ENCODE peak calls at places on chromosomes 2 and 18, in four cellular contexts. One of them, this sample, is unnamed.

GRCh38 chr18:3058328-3059191 is 45.6 kb upstream of the LPIN2 start:
- DNase-seq in SIG-M5: no peak
- DNase-seq in bronchial epithelial cell: peak
- DNase-seq in coronary artery: no peak
- DNase-seq in this sample: peak

GRCh38 chr2:105375001-105375561 is 23.8 kb downstream of the FHL2 start:
- DNase-seq in SIG-M5: no peak
- DNase-seq in coronary artery: no peak
- DNase-seq in bronchial epithelial cell: no peak
- DNase-seq in this sample: no peak

GRCh38 chr2:236657801-236658200 is 88.2 kb downstream of the ACKR3 start:
- DNase-seq in coronary artery: peak
- DNase-seq in bronchial epithelial cell: no peak
- DNase-seq in SIG-M5: no peak
- DNase-seq in this sample: peak

GRCh38 chr2:72940786-72941185 is 23.5 kb downstream of the EMX1 start:
- DNase-seq in coronary artery: no peak
- DNase-seq in bronchial epithelial cell: no peak
- DNase-seq in SIG-M5: no peak
- DNase-seq in this sample: no peak

GRCh38 chr2:40751981-40752380 is 300.1 kb upstream of the SLC8A1 start:
- DNase-seq in SIG-M5: no peak
- DNase-seq in bronchial epithelial cell: peak
- DNase-seq in coronary artery: no peak
- DNase-seq in this sample: no peak

GRCh38 chr2:101518470-101519172 is 43.7 kb upstream of the RFX8 start:
- DNase-seq in bronchial epithelial cell: peak
- DNase-seq in coronary artery: no peak
- DNase-seq in SIG-M5: no peak
- DNase-seq in this sample: no peak

GRCh38 chr2:64455031-64455332 is 1.0 kb downstream of the LGALSL start:
- DNase-seq in SIG-M5: no peak
- DNase-seq in bronchial epithelial cell: no peak
- DNase-seq in coronary artery: no peak
- DNase-seq in this sample: no peak

GRCh38 chr2:239498981-239499633 is 98.3 kb upstream of the HDAC4 start:
- DNase-seq in coronary artery: no peak
- DNase-seq in bronchial epithelial cell: no peak
- DNase-seq in SIG-M5: no peak
- DNase-seq in this sample: peak

GRCh38 chr2:12930382-12930781 is 213.6 kb downstream of the TRIB2 start:
- DNase-seq in bronchial epithelial cell: no peak
- DNase-seq in coronary artery: no peak
- DNase-seq in SIG-M5: no peak
- DNase-seq in this sample: no peak

GRCh38 chr2:165469417-165469816 is at the start of gene CSRNP3:
- DNase-seq in SIG-M5: no peak
- DNase-seq in bronchial epithelial cell: peak
- DNase-seq in coronary artery: peak
- DNase-seq in this sample: peak

GRCh38 chr18:3246636-3247242 is 862 bp upstream of the MYL12A start:
- DNase-seq in coronary artery: no peak
- DNase-seq in SIG-M5: peak
- DNase-seq in bronchial epithelial cell: no peak
- DNase-seq in this sample: no peak

GRCh38 chr18:36315736-36316135 is 18.2 kb downstream of the FHOD3 start:
- DNase-seq in SIG-M5: no peak
- DNase-seq in coronary artery: no peak
- DNase-seq in bronchial epithelial cell: peak
- DNase-seq in this sample: peak

GRCh38 chr2:16084274-16084673 is 143.9 kb downstream of the MYCN start:
- DNase-seq in coronary artery: no peak
- DNase-seq in bronchial epithelial cell: no peak
- DNase-seq in SIG-M5: no peak
- DNase-seq in this sample: no peak

GRCh38 chr2:150532883-150533282 is 45.4 kb upstream of the RND3 start:
- DNase-seq in SIG-M5: no peak
- DNase-seq in coronary artery: no peak
- DNase-seq in bronchial epithelial cell: peak
- DNase-seq in this sample: no peak

GRCh38 chr2:66853585-66853984 is 418.7 kb downstream of the MEIS1 start:
- DNase-seq in SIG-M5: no peak
- DNase-seq in coronary artery: no peak
- DNase-seq in bronchial epithelial cell: no peak
- DNase-seq in this sample: no peak

GRCh38 chr2:189613650-189614420 is 33.2 kb upstream of the SLC40A1 start:
- DNase-seq in SIG-M5: no peak
- DNase-seq in bronchial epithelial cell: peak
- DNase-seq in coronary artery: no peak
- DNase-seq in this sample: no peak

GRCh38 chr2:96859338-96859649 is 1.5 kb upstream of the ANKRD39 start:
- DNase-seq in SIG-M5: no peak
- DNase-seq in coronary artery: peak
- DNase-seq in bronchial epithelial cell: no peak
- DNase-seq in this sample: no peak

GRCh38 chr2:27369471-27370025 is 590 bp downstream of the EIF2B4 start:
- DNase-seq in coronary artery: peak
- DNase-seq in SIG-M5: no peak
- DNase-seq in bronchial epithelial cell: peak
- DNase-seq in this sample: no peak

GRCh38 chr18:44453505-44453904 is 227.2 kb upstream of the SETBP1 start:
- DNase-seq in bronchial epithelial cell: no peak
- DNase-seq in coronary artery: no peak
- DNase-seq in SIG-M5: no peak
- DNase-seq in this sample: no peak

GRCh38 chr2:237312021-237312755 is 101.8 kb downstream of the COL6A3 start:
- DNase-seq in bronchial epithelial cell: no peak
- DNase-seq in coronary artery: no peak
- DNase-seq in SIG-M5: no peak
- DNase-seq in this sample: no peak

GRCh38 chr2:13052547-13052946 is 335.8 kb downstream of the TRIB2 start:
- DNase-seq in bronchial epithelial cell: peak
- DNase-seq in coronary artery: no peak
- DNase-seq in SIG-M5: no peak
- DNase-seq in this sample: no peak

GRCh38 chr2:204325468-204325867 is 219.8 kb upstream of the PARD3B start:
- DNase-seq in bronchial epithelial cell: peak
- DNase-seq in coronary artery: no peak
- DNase-seq in SIG-M5: no peak
- DNase-seq in this sample: peak

GRCh38 chr2:72864500-72864899 is 22.7 kb upstream of the SPR start:
- DNase-seq in bronchial epithelial cell: peak
- DNase-seq in SIG-M5: no peak
- DNase-seq in coronary artery: no peak
- DNase-seq in this sample: no peak

GRCh38 chr2:188091235-188091634 is 200.4 kb upstream of the GULP1 start:
- DNase-seq in coronary artery: no peak
- DNase-seq in SIG-M5: no peak
- DNase-seq in bronchial epithelial cell: no peak
- DNase-seq in this sample: no peak

GRCh38 chr2:195683174-195683573 is 26.1 kb downstream of the SLC39A10 start:
- DNase-seq in SIG-M5: no peak
- DNase-seq in coronary artery: no peak
- DNase-seq in bronchial epithelial cell: peak
- DNase-seq in this sample: no peak

This sample was measured in right atrium auricular region.